ENCODE peak calls at places on chromosome 5, in six cellular contexts. U is K562, T is HepG2, Q is HCT116, F is upper lobe of left lung, H is GM12878. C is an unnamed sample.

GRCh38 chr5:36502608-36503007 is 103.8 kb upstream of the SLC1A3 start:
- ATAC-seq in Q (peak; percentile 52), F (peak; percentile 43), T (no peak), H (no peak), U (no peak), C (no peak)

GRCh38 chr5:56898213-56898612 is 11.2 kb upstream of the SETD9 start:
- ATAC-seq in T (no peak), U (no peak), H (no peak), F (no peak), Q (no peak), C (no peak)

GRCh38 chr5:147490989-147491388 is 18.9 kb downstream of the DPYSL3 start:
- ATAC-seq in Q (no peak), U (no peak), H (no peak), F (no peak), T (no peak), C (peak; percentile 60)

GRCh38 chr5:167857321-167857720 is 434.1 kb upstream of the WWC1 start:
- ATAC-seq in F (no peak), T (no peak), H (no peak), U (no peak), Q (no peak), C (no peak)

GRCh38 chr5:64506567-64507321 is 929 bp downstream of the RGS7BP start:
- ATAC-seq in H (no peak), U (no peak), Q (no peak), T (peak; percentile 13), F (no peak), C (no peak)

GRCh38 chr5:103112910-103113309 is 7.0 kb downstream of the GIN1 start:
- ATAC-seq in T (no peak), Q (no peak), U (no peak), H (no peak), F (no peak), C (no peak)

GRCh38 chr5:57338068-57338848 is 144.4 kb downstream of the ACTBL2 start:
- ATAC-seq in Q (peak; percentile 97), H (peak; percentile 85), F (peak; percentile 69), U (peak; percentile 98), T (peak; percentile 95), C (no peak)

GRCh38 chr5:78601622-78602314 is 46.8 kb downstream of the LHFPL2 start:
- ATAC-seq in T (peak; percentile 81), H (no peak), U (no peak), F (no peak), Q (no peak), C (no peak)

GRCh38 chr5:181204561-181205401 is at the start of gene TRIM7:
- ATAC-seq in H (peak; percentile 45), F (no peak), T (peak; percentile 14), U (peak; percentile 44), Q (peak; percentile 39), C (peak; percentile 19)

GRCh38 chr5:169637856-169638190 is 748 bp downstream of the DOCK2 start:
- ATAC-seq in H (peak; percentile 84), T (no peak), U (peak; percentile 53), Q (no peak), F (peak; percentile 44), C (peak; percentile 10)

GRCh38 chr5:165232187-165232586 is 1726.8 kb downstream of the MAT2B start:
- ATAC-seq in F (no peak), Q (no peak), U (no peak), T (no peak), H (no peak), C (no peak)

GRCh38 chr5:127076730-127077129 is 3.4 kb upstream of the C5orf63 start:
- ATAC-seq in H (no peak), T (no peak), F (no peak), U (no peak), Q (no peak), C (peak; percentile 25)

DNA sequence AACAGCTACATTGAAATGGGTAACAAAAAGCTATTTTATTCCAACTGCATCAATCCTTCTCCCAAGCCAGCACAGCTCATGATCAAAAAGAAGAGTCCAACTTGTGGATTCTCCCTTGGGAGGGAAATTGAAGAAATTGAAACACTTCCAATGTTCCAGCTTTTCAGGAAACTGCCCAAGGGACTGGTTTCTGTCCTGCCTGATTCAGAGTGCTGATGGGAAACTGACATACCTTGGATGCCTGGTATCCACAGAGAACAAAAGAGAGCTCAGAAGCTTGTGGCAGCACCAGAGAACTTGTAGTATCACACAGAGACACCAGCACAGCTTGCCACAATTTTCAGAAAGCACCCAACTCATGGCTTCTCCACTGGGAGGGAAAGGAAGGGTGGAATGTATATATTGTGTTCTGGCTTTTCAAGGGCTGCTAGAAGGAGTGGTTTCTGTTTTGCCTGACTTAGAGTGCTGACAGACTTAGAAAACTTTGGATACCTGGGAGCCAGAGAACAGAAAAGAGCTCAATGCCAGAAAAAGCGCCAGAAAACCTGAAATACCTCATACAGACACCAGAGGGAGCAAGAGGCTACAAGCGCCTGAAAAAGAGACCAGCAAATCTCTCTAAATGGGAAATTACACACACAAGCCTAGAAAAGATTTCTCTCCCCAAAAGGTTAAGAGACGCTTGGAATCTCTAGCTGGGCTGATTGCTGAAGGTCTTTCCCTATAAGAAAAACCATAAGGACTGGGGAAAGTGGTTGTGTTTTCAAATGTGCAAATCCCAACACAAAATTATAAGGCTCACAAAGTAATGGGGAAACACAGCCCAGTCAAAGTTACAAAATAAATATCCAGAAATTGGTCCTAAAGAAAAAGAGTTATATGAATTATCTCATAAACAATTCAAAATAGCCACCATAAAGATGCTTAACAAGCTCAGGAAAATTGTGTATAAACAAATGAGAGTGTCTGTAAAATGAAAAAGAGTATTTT is 178.8 kb downstream of the SPOCK1 start:
- ATAC-seq in U (peak; percentile 36), Q (peak; percentile 59), H (peak; percentile 56), T (no peak), F (no peak), C (no peak)
- TF ChIP-seq POLR2A in U (no peak), Q (no peak), H (no peak), T (no peak), F (no peak), C (no peak)

GRCh38 chr5:152187668-152188067 is 217.4 kb downstream of the NMUR2 start:
- ATAC-seq in U (no peak), T (no peak), H (no peak), Q (no peak), F (no peak), C (no peak)

GRCh38 chr5:152193391-152194107 is 211.5 kb downstream of the NMUR2 start:
- ATAC-seq in U (no peak), F (no peak), Q (no peak), T (no peak), H (no peak), C (no peak)

GRCh38 chr5:152185547-152186234 is 219.4 kb downstream of the NMUR2 start:
- ATAC-seq in U (no peak), Q (no peak), F (no peak), H (no peak), T (no peak), C (no peak)

DNA sequence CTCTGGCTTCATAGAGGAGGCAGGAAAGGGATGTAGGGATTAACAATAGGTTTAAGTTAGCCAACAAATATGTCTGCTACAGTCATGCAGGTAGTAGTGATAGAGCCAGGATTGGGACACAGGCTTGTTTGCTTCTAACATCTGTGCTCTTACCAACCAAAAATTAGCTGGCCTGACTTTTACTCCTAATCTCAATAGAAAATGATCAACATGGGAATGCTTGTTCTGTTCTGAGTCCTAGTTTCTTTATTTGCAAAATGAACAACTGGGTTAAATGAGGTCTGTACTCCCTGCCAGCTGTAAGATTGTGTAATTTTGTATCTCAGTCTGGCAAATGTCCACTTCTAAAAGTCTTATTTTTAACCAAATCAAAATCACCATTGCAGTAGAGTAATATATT is 216.9 kb downstream of the NMUR2 start:
- ATAC-seq in Q (no peak), U (no peak), H (no peak), T (no peak), F (no peak), C (no peak)
- TF ChIP-seq POLR2AphosphoS5 in Q (no peak), U (no peak), H (no peak), T (no peak), F (no peak), C (no peak)

GRCh38 chr5:112160652-112161391 is 258.3 kb downstream of the EPB41L4A start:
- ATAC-seq in H (peak; percentile 97), T (peak; percentile 91), Q (peak; percentile 90), F (peak; percentile 98), U (peak; percentile 96), C (peak; percentile 96)
- H3K27ac ChIP-seq in H (peak overlapping the region; percentile 70), T (peak overlapping the region; percentile 78), Q (peak overlapping the region; percentile 65), F (peak overlapping the region; percentile 76), U (peak overlapping the region; percentile 83), C (peak overlapping the region; percentile 84)

GRCh38 chr5:134506054-134507039 is 19.1 kb upstream of the JADE2 start:
- ATAC-seq in H (no peak), F (peak; percentile 92), Q (peak; percentile 80), T (peak; percentile 94), U (peak; percentile 64), C (peak; percentile 76)
- TF ChIP-seq POLR2A in H (no peak), F (no peak), Q (peak; percentile 29), T (peak; percentile 96), U (no peak), C (no peak)

GRCh38 chr5:76204713-76205112 is 121.5 kb downstream of the SV2C start:
- ATAC-seq in T (no peak), F (peak; percentile 79), U (no peak), Q (no peak), H (no peak), C (peak; percentile 25)
- TF ChIP-seq POLR2AphosphoS5 in T (no peak), F (no peak), U (no peak), Q (no peak), H (no peak), C (peak; percentile 13)

GRCh38 chr5:33362915-33363314 is 77.8 kb upstream of the TARS1 start:
- ATAC-seq in H (no peak), F (peak; percentile 22), Q (no peak), U (no peak), T (no peak), C (peak; percentile 75)
- H3K27ac ChIP-seq in H (no peak overlapping the region), F (peak overlapping the region; percentile 23), Q (no peak overlapping the region), U (no peak overlapping the region), T (no peak overlapping the region), C (peak overlapping the region; percentile 57)

DNA sequence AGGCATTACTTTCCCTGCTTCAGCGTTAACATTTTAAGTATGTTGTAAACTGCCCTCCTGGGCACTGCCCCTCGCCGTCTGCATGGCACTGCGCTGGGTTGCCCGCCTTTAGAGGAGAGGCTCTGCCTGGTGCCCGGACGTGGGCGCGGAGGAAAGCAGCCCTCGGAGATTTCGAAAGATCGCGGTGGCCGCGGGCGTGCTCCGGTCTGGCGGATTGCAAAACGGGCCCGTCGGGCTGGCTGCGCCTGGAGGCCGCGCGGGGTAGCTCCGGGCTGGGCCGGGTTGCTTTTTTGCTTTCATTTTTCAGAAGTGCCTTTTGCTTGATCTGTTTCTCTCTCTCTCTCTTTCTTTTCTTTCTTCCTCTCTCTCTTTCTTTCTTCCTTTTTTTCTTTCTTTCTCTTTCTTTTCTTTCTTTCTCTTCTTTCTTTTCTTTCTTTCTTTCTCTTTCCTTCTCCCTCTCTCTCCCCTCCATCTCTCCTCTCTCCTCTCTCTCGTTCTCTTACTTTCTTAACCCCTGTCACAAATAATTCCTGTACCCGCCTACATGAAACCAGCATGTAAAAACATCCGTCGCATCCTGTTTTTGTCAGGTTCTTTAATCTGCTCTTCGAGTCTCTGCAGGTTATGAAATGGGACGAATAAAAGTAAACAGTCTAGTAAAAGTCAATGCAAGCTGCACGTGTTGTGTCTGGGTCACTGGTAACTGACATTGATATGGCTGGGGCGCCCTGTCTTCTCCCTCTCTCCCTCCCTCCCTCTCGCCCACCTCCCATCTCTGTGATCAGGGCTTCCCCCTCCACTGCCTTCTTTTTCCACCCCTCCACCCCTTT is 1.7 kb downstream of the FST start:
- ATAC-seq in F (peak; percentile 86), Q (peak; percentile 73), H (peak; percentile 82), U (peak; percentile 86), T (peak; percentile 8), C (peak; percentile 80)
- TF ChIP-seq POLR2A in F (no peak), Q (no peak), H (no peak), U (no peak), T (peak; percentile 41), C (no peak)